ENCODE peak calls at places on chromosomes 6 and 20, in five cellular contexts. One of them, this sample, is unnamed.
A peak's percentile ranks its signal among the peaks of the same experiment; 100 is the strongest.

GRCh38 chr20:48723308-48724264 is 104.2 kb downstream of the PREX1 start:
- DNase-seq in spleen: peak; percentile 82
- DNase-seq in GM12891: no peak
- DNase-seq in HL-60: peak; percentile 87
- DNase-seq in GM23338: no peak
- DNase-seq in this sample: no peak

GRCh38 chr20:47792021-47792618 is 6.8 kb upstream of the SULF2 start:
- DNase-seq in spleen: no peak
- DNase-seq in GM12891: no peak
- DNase-seq in HL-60: no peak
- DNase-seq in GM23338: no peak
- DNase-seq in this sample: no peak

GRCh38 chr6:135876048-135876447 is 24.5 kb downstream of the PDE7B start:
- DNase-seq in spleen: no peak
- DNase-seq in GM12891: no peak
- DNase-seq in HL-60: no peak
- DNase-seq in GM23338: peak; percentile 11
- DNase-seq in this sample: no peak

GRCh38 chr6:76166874-76167273 is 94.4 kb upstream of the IMPG1 start:
- DNase-seq in spleen: no peak
- DNase-seq in GM12891: no peak
- DNase-seq in HL-60: no peak
- DNase-seq in GM23338: no peak
- DNase-seq in this sample: no peak

GRCh38 chr20:17542481-17542880 is 11.3 kb upstream of the BFSP1 start:
- DNase-seq in spleen: no peak
- DNase-seq in GM12891: no peak
- DNase-seq in HL-60: no peak
- DNase-seq in GM23338: no peak
- DNase-seq in this sample: no peak

GRCh38 chr6:90610291-90610670 is 23.4 kb upstream of the MAP3K7 start:
- DNase-seq in spleen: no peak
- DNase-seq in GM12891: no peak
- DNase-seq in HL-60: no peak
- DNase-seq in GM23338: peak; percentile 23
- DNase-seq in this sample: no peak

GRCh38 chr20:25015986-25016385 is 23.4 kb upstream of the APMAP start:
- DNase-seq in spleen: peak; percentile 65
- DNase-seq in GM12891: no peak
- DNase-seq in HL-60: no peak
- DNase-seq in GM23338: no peak
- DNase-seq in this sample: no peak

GRCh38 chr6:39157511-39157910 is 42.5 kb upstream of the SAYSD1 start:
- DNase-seq in spleen: no peak
- DNase-seq in GM12891: no peak
- DNase-seq in HL-60: no peak
- DNase-seq in GM23338: no peak
- DNase-seq in this sample: no peak

GRCh38 chr6:35624341-35625070 is 64.2 kb downstream of the FKBP5 start:
- DNase-seq in spleen: no peak
- DNase-seq in GM12891: no peak
- DNase-seq in HL-60: no peak
- DNase-seq in GM23338: peak; percentile 46
- DNase-seq in this sample: no peak

GRCh38 chr6:52877786-52878185 is 31.7 kb downstream of the GSTA3 start:
- DNase-seq in spleen: no peak
- DNase-seq in GM12891: no peak
- DNase-seq in HL-60: no peak
- DNase-seq in GM23338: no peak
- DNase-seq in this sample: no peak

GRCh38 chr6:20948531-20948930 is 414.3 kb downstream of the CDKAL1 start:
- DNase-seq in spleen: no peak
- DNase-seq in GM12891: no peak
- DNase-seq in HL-60: no peak
- DNase-seq in GM23338: no peak
- DNase-seq in this sample: no peak

GRCh38 chr6:136317023-136317649 is 27.5 kb upstream of the BCLAF1 start:
- DNase-seq in spleen: no peak
- DNase-seq in GM12891: peak; percentile 21
- DNase-seq in HL-60: peak; percentile 43
- DNase-seq in GM23338: peak; percentile 90
- DNase-seq in this sample: no peak

GRCh38 chr6:131924881-131925474 is 26.2 kb downstream of the CCN2 start:
- DNase-seq in spleen: no peak
- DNase-seq in GM12891: no peak
- DNase-seq in HL-60: no peak
- DNase-seq in GM23338: peak; percentile 53
- DNase-seq in this sample: no peak

GRCh38 chr20:54112221-54112884 is 42.0 kb upstream of the BCAS1 start:
- DNase-seq in spleen: no peak
- DNase-seq in GM12891: no peak
- DNase-seq in HL-60: no peak
- DNase-seq in GM23338: no peak
- DNase-seq in this sample: no peak

GRCh38 chr20:46746972-46747371 is 37.5 kb downstream of the SLC2A10 start:
- DNase-seq in spleen: no peak
- DNase-seq in GM12891: no peak
- DNase-seq in HL-60: no peak
- DNase-seq in GM23338: no peak
- DNase-seq in this sample: no peak

GRCh38 chr6:158926429-158926828 is 73.6 kb downstream of the RSPH3 start:
- DNase-seq in spleen: no peak
- DNase-seq in GM12891: no peak
- DNase-seq in HL-60: no peak
- DNase-seq in GM23338: no peak
- DNase-seq in this sample: no peak

GRCh38 chr6:129696028-129696418 is 14.0 kb downstream of the ARHGAP18 start:
- DNase-seq in spleen: no peak
- DNase-seq in GM12891: no peak
- DNase-seq in HL-60: no peak
- DNase-seq in GM23338: no peak
- DNase-seq in this sample: no peak

GRCh38 chr20:53578492-53579222 is 15.0 kb downstream of the ZNF217 start:
- DNase-seq in spleen: no peak
- DNase-seq in GM12891: no peak
- DNase-seq in HL-60: peak; percentile 85
- DNase-seq in GM23338: peak; percentile 96
- DNase-seq in this sample: no peak

GRCh38 chr20:52118233-52118632 is 73.3 kb downstream of the ZFP64 start:
- DNase-seq in spleen: no peak
- DNase-seq in GM12891: no peak
- DNase-seq in HL-60: no peak
- DNase-seq in GM23338: no peak
- DNase-seq in this sample: no peak

GRCh38 chr6:1729133-1729751 is 119.5 kb downstream of the FOXC1 start:
- DNase-seq in spleen: no peak
- DNase-seq in GM12891: no peak
- DNase-seq in HL-60: no peak
- DNase-seq in GM23338: no peak
- DNase-seq in this sample: no peak

GRCh38 chr6:43951756-43952675 is 175.2 kb downstream of the MRPL14 start:
- DNase-seq in spleen: no peak
- DNase-seq in GM12891: no peak
- DNase-seq in HL-60: peak; percentile 29
- DNase-seq in GM23338: no peak
- DNase-seq in this sample: peak; percentile 94

GRCh38 chr6:139765825-139766285 is 391.4 kb upstream of the CITED2 start:
- DNase-seq in spleen: no peak
- DNase-seq in GM12891: no peak
- DNase-seq in HL-60: no peak
- DNase-seq in GM23338: no peak
- DNase-seq in this sample: no peak

GRCh38 chr6:89311530-89311852 is 3.6 kb downstream of the GABRR2 start:
- DNase-seq in spleen: no peak
- DNase-seq in GM12891: no peak
- DNase-seq in HL-60: no peak
- DNase-seq in GM23338: no peak
- DNase-seq in this sample: no peak

GRCh38 chr6:125175459-125175858 is 21.9 kb downstream of the TPD52L1 start:
- DNase-seq in spleen: no peak
- DNase-seq in GM12891: no peak
- DNase-seq in HL-60: no peak
- DNase-seq in GM23338: no peak
- DNase-seq in this sample: no peak

DNA sequence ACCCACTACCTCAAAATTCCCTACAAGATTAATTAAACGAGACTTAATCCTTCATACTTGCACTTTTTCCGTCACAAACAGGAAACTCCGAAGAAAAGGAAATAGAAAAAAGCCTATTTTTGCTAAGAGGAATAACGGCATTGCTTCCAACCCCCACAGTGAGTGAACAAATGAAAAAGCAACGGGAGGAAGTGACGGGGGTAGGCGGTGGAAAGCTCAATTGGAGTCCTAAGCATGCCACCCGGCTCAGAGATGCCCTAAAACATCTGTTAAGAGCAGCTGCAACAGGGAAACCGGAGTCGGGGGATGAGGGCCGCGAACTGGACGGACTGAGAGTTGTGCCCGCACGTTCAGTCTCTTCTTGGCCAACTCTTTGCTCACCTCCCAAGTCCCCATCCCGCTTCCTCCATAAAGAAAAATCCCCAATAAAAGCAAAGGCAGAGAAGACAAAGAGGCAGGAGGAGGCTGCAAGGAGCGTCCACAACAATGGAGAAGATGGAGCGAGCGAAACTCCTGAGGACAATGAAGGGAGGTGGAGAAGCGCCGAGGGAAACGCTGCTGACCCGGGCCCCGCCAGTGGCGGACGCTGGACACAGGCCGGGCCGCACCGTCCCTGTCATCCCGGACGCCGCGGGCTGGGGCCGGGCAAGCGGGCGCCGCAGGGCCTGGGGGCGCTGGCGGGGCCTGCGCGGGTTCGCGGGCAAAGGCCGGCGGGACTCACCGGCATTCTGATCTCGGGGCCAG is 671 bp downstream of the SEC63 start:
- DNase-seq in spleen: peak; percentile 91
- DNase-seq in GM12891: peak; percentile 38
- DNase-seq in HL-60: peak; percentile 81
- DNase-seq in GM23338: peak; percentile 61
- DNase-seq in this sample: no peak
- TF ChIP-seq POLR2AphosphoS5 in spleen: peak; percentile 44
- TF ChIP-seq POLR2AphosphoS5 in GM12891: no peak
- TF ChIP-seq POLR2AphosphoS5 in HL-60: peak; percentile 56
- TF ChIP-seq POLR2AphosphoS5 in GM23338: peak; percentile 17
- TF ChIP-seq POLR2AphosphoS5 in this sample: no peak

GRCh38 chr6:145844933-145845531 is 30.4 kb upstream of the FBXO30 start:
- DNase-seq in spleen: no peak
- DNase-seq in GM12891: no peak
- DNase-seq in HL-60: no peak
- DNase-seq in GM23338: no peak
- DNase-seq in this sample: no peak
- TF ChIP-seq POLR2AphosphoS5 in spleen: no peak
- TF ChIP-seq POLR2AphosphoS5 in GM12891: no peak
- TF ChIP-seq POLR2AphosphoS5 in HL-60: no peak
- TF ChIP-seq POLR2AphosphoS5 in GM23338: no peak
- TF ChIP-seq POLR2AphosphoS5 in this sample: no peak

GRCh38 chr20:37524221-37524700 is 3.2 kb downstream of the NNAT start:
- DNase-seq in spleen: peak; percentile 62
- DNase-seq in GM12891: no peak
- DNase-seq in HL-60: no peak
- DNase-seq in GM23338: no peak
- DNase-seq in this sample: no peak

GRCh38 chr20:37524859-37525708 is 2.6 kb downstream of the BLCAP start:
- DNase-seq in spleen: peak; percentile 39
- DNase-seq in GM12891: no peak
- DNase-seq in HL-60: no peak
- DNase-seq in GM23338: no peak
- DNase-seq in this sample: no peak

GRCh38 chr20:37526238-37526838 is 1.3 kb downstream of the BLCAP start:
- DNase-seq in spleen: peak; percentile 72
- DNase-seq in GM12891: no peak
- DNase-seq in HL-60: peak; percentile 18
- DNase-seq in GM23338: peak; percentile 93
- DNase-seq in this sample: no peak

GRCh38 chr20:37526839-37527637 is 638 bp downstream of the BLCAP start:
- DNase-seq in spleen: peak; percentile 72
- DNase-seq in GM12891: no peak
- DNase-seq in HL-60: peak; percentile 16
- DNase-seq in GM23338: peak; percentile 63
- DNase-seq in this sample: no peak

DNA sequence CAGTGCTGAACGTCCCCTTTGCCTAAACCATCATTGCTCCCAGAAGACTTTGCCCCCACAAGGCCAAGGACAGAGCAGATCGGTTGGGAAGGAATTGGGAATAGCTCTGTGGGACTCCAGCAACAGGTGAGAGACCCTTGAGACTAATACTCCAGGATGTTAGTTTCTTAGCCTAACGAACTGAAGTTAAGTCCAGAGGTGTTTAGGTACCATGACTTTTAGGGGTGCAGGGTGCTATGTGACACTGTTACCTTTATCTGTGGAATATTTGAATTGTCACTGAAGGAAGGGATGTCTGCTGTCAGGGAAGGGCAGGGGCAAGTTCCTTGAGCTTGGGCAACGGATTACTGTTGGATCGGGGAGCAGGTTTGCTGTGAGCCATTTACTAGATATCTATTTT is 1.9 kb downstream of the BLCAP start:
- DNase-seq in spleen: peak; percentile 31
- DNase-seq in GM12891: no peak
- DNase-seq in HL-60: no peak
- DNase-seq in GM23338: no peak
- DNase-seq in this sample: no peak
- TF ChIP-seq POLR2AphosphoS5 in spleen: no peak
- TF ChIP-seq POLR2AphosphoS5 in GM12891: no peak
- TF ChIP-seq POLR2AphosphoS5 in HL-60: no peak
- TF ChIP-seq POLR2AphosphoS5 in GM23338: no peak
- TF ChIP-seq POLR2AphosphoS5 in this sample: no peak

GRCh38 chr20:50690562-50690978 is 772 bp downstream of the RIPOR3 start:
- DNase-seq in spleen: no peak
- DNase-seq in GM12891: no peak
- DNase-seq in HL-60: no peak
- DNase-seq in GM23338: peak; percentile 62
- DNase-seq in this sample: no peak

GRCh38 chr20:50689864-50690263 is 1.5 kb downstream of the RIPOR3 start:
- DNase-seq in spleen: no peak
- DNase-seq in GM12891: no peak
- DNase-seq in HL-60: no peak
- DNase-seq in GM23338: no peak
- DNase-seq in this sample: no peak

GRCh38 chr20:50692553-50692933 is 1.2 kb upstream of the RIPOR3 start:
- DNase-seq in spleen: no peak
- DNase-seq in GM12891: no peak
- DNase-seq in HL-60: no peak
- DNase-seq in GM23338: no peak
- DNase-seq in this sample: no peak

GRCh38 chr20:50691585-50692552 is 527 bp upstream of the RIPOR3 start:
- DNase-seq in spleen: no peak
- DNase-seq in GM12891: no peak
- DNase-seq in HL-60: no peak
- DNase-seq in GM23338: peak; percentile 67
- DNase-seq in this sample: no peak

GRCh38 chr20:50690979-50691584 is at the start of gene RIPOR3:
- DNase-seq in spleen: no peak
- DNase-seq in GM12891: no peak
- DNase-seq in HL-60: no peak
- DNase-seq in GM23338: peak; percentile 64
- DNase-seq in this sample: no peak
- TF ChIP-seq POLR2AphosphoS5 in spleen: no peak
- TF ChIP-seq POLR2AphosphoS5 in GM12891: no peak
- TF ChIP-seq POLR2AphosphoS5 in HL-60: no peak
- TF ChIP-seq POLR2AphosphoS5 in GM23338: no peak
- TF ChIP-seq POLR2AphosphoS5 in this sample: no peak

This sample was measured in vagina.